ENCODE peak calls at places on chromosomes 12 and 14, in ten cellular contexts. C is AG10803, E is fibroblast of villous mesenchyme, U is retinal pigment epithelial cell, J is transverse colon, I is GM12878, R is GM06990, Q is AG04450, M is lower lobe of right lung, S is pancreas. A is an unnamed sample.

GRCh38 chr12:57822392-57823130 is 4.0 kb upstream of the AVIL start:
- DNase-seq in C (no peak), E (no peak), U (no peak), J (no peak), I (no peak), R (no peak), Q (no peak), M (no peak), S (no peak), A (no peak)

GRCh38 chr14:99873653-99874052 is 80.4 kb downstream of the EML1 start:
- DNase-seq in C (no peak), E (no peak), U (no peak), J (no peak), I (no peak), R (no peak), Q (no peak), M (no peak), S (no peak), A (no peak)

GRCh38 chr12:18696971-18697602 is 40.7 kb downstream of the PLCZ1 start:
- DNase-seq in C (peak), E (peak), U (peak), J (no peak), I (no peak), R (no peak), Q (peak), M (no peak), S (no peak), A (no peak)

GRCh38 chr12:4719821-4720636 is at the start of gene GALNT8:
- DNase-seq in C (no peak), E (no peak), U (peak), J (peak), I (no peak), R (no peak), Q (no peak), M (no peak), S (no peak), A (no peak)

GRCh38 chr14:93880025-93880820 is 46.9 kb upstream of the FAM181A start:
- DNase-seq in C (peak), E (peak), U (no peak), J (no peak), I (no peak), R (no peak), Q (no peak), M (peak), S (peak), A (no peak)

GRCh38 chr12:131783915-131784541 is 44.2 kb upstream of the MMP17 start:
- DNase-seq in C (peak), E (peak), U (peak), J (no peak), I (peak), R (peak), Q (peak), M (no peak), S (no peak), A (no peak)

GRCh38 chr14:80388980-80389711 is 177.8 kb upstream of the DIO2 start:
- DNase-seq in C (peak), E (peak), U (peak), J (no peak), I (no peak), R (no peak), Q (peak), M (no peak), S (no peak), A (no peak)

GRCh38 chr12:120290541-120291312 is 976 bp downstream of the RNU4-2 start:
- DNase-seq in C (peak), E (peak), U (no peak), J (peak), I (no peak), R (no peak), Q (no peak), M (peak), S (peak), A (no peak)

GRCh38 chr12:127024791-127025190 is 1242.2 kb upstream of the TMEM132C start:
- DNase-seq in C (no peak), E (no peak), U (no peak), J (no peak), I (no peak), R (no peak), Q (no peak), M (no peak), S (no peak), A (no peak)

GRCh38 chr12:13982010-13982409 is 608 bp upstream of the GRIN2B start:
- DNase-seq in C (no peak), E (no peak), U (no peak), J (peak), I (no peak), R (peak), Q (no peak), M (no peak), S (no peak), A (no peak)

GRCh38 chr14:54769955-54770863 is 132.4 kb downstream of the GCH1 start:
- DNase-seq in C (no peak), E (no peak), U (no peak), J (no peak), I (no peak), R (no peak), Q (no peak), M (no peak), S (no peak), A (no peak)

GRCh38 chr14:21711360-21711961 is 37.8 kb upstream of the OR4E1 start:
- DNase-seq in C (peak), E (peak), U (peak), J (peak), I (no peak), R (no peak), Q (no peak), M (no peak), S (no peak), A (no peak)

GRCh38 chr14:94043756-94044475 is 17.8 kb downstream of the OTUB2 start:
- DNase-seq in C (no peak), E (no peak), U (no peak), J (no peak), I (no peak), R (no peak), Q (no peak), M (no peak), S (no peak), A (no peak)

GRCh38 chr14:105817971-105818711 is 291.8 kb downstream of the TMEM121 start:
- DNase-seq in C (no peak), E (no peak), U (no peak), J (peak), I (peak), R (no peak), Q (no peak), M (no peak), S (no peak), A (no peak)

GRCh38 chr14:87888136-87888999 is 104.6 kb downstream of the GALC start:
- DNase-seq in C (no peak), E (no peak), U (no peak), J (peak), I (no peak), R (no peak), Q (no peak), M (no peak), S (no peak), A (no peak)

GRCh38 chr14:103526247-103526913 is 2.6 kb upstream of the TRMT61A start:
- DNase-seq in C (no peak), E (no peak), U (no peak), J (peak), I (no peak), R (no peak), Q (no peak), M (no peak), S (no peak), A (no peak)

GRCh38 chr14:103528158-103528511 is 861 bp upstream of the TRMT61A start:
- DNase-seq in C (no peak), E (peak), U (no peak), J (peak), I (no peak), R (no peak), Q (no peak), M (no peak), S (no peak), A (no peak)

GRCh38 chr14:103526914-103527248 is 2.1 kb upstream of the TRMT61A start:
- DNase-seq in C (no peak), E (no peak), U (no peak), J (no peak), I (no peak), R (no peak), Q (no peak), M (no peak), S (no peak), A (no peak)

GRCh38 chr14:103528512-103529382 is at the start of gene TRMT61A:
- DNase-seq in C (peak), E (peak), U (no peak), J (peak), I (no peak), R (peak), Q (peak), M (peak), S (peak), A (peak)

DNA sequence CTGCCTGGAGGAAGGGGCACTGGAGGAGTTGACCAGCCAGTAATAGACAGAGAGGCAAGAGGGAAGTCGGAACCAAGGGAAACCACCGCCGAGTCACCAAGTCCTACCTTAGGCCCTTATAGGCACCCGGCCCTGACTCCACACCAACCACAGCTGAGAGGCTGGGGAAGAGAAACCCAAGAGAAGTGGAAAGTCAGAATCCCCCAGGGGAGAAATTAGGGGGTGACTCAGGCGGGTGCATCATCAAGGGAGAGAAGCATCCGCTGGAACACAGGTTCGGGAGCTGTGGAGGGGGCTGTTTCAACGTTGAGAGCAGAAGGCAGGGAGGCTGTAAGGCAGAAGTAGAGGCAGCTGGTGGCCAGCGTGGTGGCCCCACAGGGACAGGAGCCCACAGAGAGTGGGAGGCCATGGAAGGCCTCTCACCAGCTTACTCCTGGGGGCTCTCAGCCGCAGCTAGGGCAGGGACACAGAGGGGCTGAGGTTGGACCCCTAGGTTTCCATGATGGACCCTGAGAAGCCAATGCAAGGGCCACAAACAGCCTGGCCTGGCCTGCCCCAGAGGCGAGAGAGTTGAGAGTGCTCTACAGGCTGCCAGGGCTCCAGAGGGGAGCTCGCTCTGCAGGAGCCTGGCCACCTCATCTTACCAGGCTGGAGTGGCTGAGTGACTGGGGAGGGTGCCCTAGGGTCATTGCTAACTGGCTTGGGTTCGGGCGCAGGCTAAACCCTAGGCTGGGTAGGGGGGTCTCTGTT is 1.4 kb upstream of the TRMT61A start:
- DNase-seq in C (peak), E (no peak), U (no peak), J (peak), I (peak), R (peak), Q (no peak), M (no peak), S (no peak), A (no peak)
- H3K4me3 ChIP-seq in C (peak), E (no peak), U (no peak), J (no peak), I (peak), R (peak), Q (no peak), M (peak), S (no peak), A (peak)

GRCh38 chr14:20661197-20661596 is 19.7 kb upstream of the OR6S1 start:
- DNase-seq in C (no peak), E (no peak), U (no peak), J (no peak), I (no peak), R (no peak), Q (no peak), M (no peak), S (no peak), A (no peak)

GRCh38 chr14:20667957-20668356 is 16.4 kb upstream of the RNASE4 start:
- DNase-seq in C (no peak), E (no peak), U (no peak), J (no peak), I (peak), R (peak), Q (no peak), M (no peak), S (no peak), A (no peak)

GRCh38 chr14:20659813-20660395 is 18.4 kb upstream of the OR6S1 start:
- DNase-seq in C (no peak), E (no peak), U (no peak), J (no peak), I (no peak), R (no peak), Q (no peak), M (no peak), S (no peak), A (no peak)

GRCh38 chr14:20658246-20658645 is 16.8 kb upstream of the OR6S1 start:
- DNase-seq in C (no peak), E (no peak), U (no peak), J (no peak), I (no peak), R (no peak), Q (no peak), M (no peak), S (no peak), A (no peak)

DNA sequence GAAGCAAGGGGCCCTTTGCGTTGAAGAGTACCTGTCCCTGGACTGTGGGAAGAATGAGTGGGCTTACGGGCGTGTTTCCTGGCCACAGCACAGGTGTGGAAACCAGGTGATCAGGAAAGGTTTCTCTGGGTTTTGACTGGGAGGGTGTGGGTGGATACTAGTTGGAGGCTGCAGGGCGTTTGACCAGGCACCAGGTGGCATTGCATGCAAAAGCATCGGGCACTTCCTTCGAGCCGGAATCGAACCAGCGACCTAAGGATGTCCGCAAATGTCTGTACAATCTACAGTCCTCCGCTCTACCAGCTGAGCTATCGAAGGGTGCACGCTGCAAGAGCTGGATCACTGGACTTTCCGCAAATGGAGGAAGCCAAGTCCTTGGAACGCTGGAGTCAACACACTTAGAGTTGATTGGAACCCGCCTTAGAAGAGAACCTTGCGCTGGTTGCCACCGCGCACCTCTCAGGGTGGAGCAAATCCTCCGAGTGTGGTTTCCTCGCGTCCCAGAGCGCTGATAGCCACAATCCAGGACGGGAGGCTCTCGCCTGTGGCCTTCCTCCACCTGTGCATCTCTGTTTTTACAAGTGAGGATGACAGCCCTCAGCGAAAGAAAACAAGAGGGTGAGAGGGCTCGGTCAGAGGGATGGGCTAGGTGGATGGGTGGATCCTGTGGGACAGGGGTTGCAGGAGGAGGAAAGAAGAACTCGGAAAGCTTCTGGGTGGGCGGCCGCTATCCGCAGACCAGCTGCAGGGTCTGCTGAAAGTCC is 21.2 kb upstream of the RNASE4 start:
- DNase-seq in C (peak), E (peak), U (no peak), J (peak), I (peak), R (peak), Q (no peak), M (peak), S (peak), A (peak)
- TF ChIP-seq CTCF in C (peak), E (peak), U (peak), J (peak), I (peak), R (peak), Q (peak), M (peak), S (peak), A (peak)

GRCh38 chr14:72925815-72926291 is 411 bp upstream of the DCAF4 start:
- DNase-seq in C (no peak), E (no peak), U (no peak), J (no peak), I (no peak), R (no peak), Q (no peak), M (no peak), S (no peak), A (no peak)

GRCh38 chr14:72924332-72924731 is 1.9 kb upstream of the DCAF4 start:
- DNase-seq in C (no peak), E (no peak), U (no peak), J (no peak), I (no peak), R (no peak), Q (no peak), M (peak), S (no peak), A (no peak)

GRCh38 chr14:72928872-72929271 is 2.6 kb downstream of the DCAF4 start:
- DNase-seq in C (no peak), E (peak), U (no peak), J (no peak), I (no peak), R (no peak), Q (no peak), M (no peak), S (no peak), A (no peak)

GRCh38 chr14:72926292-72927028 is at the start of gene DCAF4:
- DNase-seq in C (peak), E (peak), U (peak), J (peak), I (peak), R (peak), Q (peak), M (peak), S (peak), A (peak)

GRCh38 chr14:72925171-72925759 is 999 bp upstream of the DCAF4 start:
- DNase-seq in C (no peak), E (no peak), U (no peak), J (no peak), I (no peak), R (no peak), Q (no peak), M (no peak), S (no peak), A (no peak)
- H3K4me3 ChIP-seq in C (peak), E (no peak), U (peak), J (no peak), I (peak), R (peak), Q (peak), M (peak), S (peak), A (peak)

GRCh38 chr12:42910656-42911055 is 321.1 kb upstream of the PRICKLE1 start:
- DNase-seq in C (no peak), E (no peak), U (no peak), J (no peak), I (no peak), R (no peak), Q (no peak), M (no peak), S (no peak), A (no peak)
- TF ChIP-seq CTCF in C (no peak), E (no peak), U (no peak), J (no peak), I (no peak), R (no peak), Q (no peak), M (no peak), S (no peak), A (no peak)

DNA sequence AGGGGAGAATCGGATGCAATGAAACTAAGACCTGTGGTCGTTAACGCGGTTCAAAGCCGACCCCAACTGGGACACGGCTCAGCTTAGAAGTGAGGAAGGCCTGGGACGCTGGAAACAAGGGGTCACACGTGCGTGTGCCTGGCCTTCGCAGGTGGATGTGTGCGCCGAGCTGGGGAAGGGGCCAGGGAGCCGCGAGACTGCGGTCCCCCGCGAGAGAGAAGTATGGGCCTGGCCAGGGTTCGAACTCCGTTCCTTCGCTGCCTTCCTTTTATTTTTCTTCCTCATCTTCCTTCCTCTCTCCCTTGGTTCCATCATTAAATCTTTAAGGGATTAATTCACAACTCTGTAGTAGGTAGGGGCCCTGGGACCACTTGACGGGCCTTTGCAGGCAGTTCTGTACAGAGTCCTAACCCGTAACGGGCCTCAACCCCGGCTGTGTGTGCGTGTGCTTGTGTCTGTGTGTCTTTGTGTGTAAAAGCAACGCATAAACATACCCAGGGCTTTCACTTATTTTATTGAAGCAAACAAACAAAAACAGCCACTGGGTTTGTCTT is 3.6 kb downstream of the TTC6 start:
- DNase-seq in C (no peak), E (no peak), U (no peak), J (no peak), I (no peak), R (no peak), Q (no peak), M (no peak), S (no peak), A (no peak)
- H3K4me3 ChIP-seq in C (no peak), E (no peak), U (no peak), J (peak), I (no peak), R (no peak), Q (no peak), M (peak), S (no peak), A (peak)

DNA sequence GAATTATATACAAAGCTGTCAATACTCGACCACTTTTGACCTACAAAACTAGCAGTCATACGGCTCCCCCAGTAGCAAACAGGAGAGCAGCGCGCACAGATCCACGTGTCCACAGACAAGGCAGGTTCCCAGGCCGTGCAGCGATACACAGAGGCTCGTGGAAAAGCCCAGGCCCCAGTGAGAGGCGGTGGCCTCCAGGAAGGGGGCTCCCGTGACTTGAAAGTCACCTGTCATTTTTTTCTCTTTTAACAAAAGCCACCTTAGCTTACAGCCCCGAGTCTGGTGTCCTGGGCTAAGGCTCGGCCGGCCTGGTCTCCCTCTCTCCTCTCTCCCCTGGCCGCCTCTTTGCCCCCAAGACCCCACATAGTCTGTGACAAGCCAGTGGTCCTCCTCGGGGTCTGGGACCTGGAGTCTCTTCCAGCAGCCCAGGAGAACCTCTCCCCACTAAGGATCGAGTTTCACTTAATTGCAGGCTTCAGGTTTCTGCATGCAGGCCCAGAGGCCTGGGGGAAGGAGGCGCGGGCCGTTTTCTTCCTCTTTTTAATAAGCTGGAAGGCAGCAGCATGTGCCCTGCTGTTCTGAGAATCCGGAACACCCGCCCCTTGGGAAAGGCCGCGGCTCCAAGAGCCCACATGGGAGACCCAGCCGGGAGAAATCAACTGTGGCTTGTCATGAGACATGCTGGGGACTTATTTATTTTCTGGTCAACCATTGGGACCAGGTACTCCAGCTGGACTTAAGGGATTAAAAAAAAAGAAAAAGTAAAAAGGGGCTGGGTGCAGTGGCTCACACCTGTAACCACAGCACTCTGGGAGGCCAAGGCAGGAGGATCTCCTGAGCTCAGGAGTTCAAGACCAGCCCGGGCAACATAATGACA is 15.9 kb downstream of the NCOR2 start:
- DNase-seq in C (no peak), E (peak), U (no peak), J (peak), I (no peak), R (peak), Q (no peak), M (peak), S (no peak), A (no peak)
- TF ChIP-seq CTCF in C (no peak), E (no peak), U (no peak), J (no peak), I (no peak), R (no peak), Q (no peak), M (no peak), S (no peak), A (peak)